ENCODE peak calls at places on chromosomes 13 and 19, in five cellular contexts. One of them, this sample, is unnamed.
A peak's percentile ranks its signal among the peaks of the same experiment; 100 is the strongest.

GRCh38 chr19:15379996-15380647 is 535 bp upstream of the AKAP8 start:
- DNase-seq in Right ventricle myocardium superior: peak; percentile 71
- DNase-seq in memory B cell: no peak
- DNase-seq in myocyte: peak; percentile 61
- DNase-seq in HAP-1: peak; percentile 57
- DNase-seq in this sample: no peak

GRCh38 chr13:72004236-72004635 is 137.2 kb upstream of the DACH1 start:
- DNase-seq in Right ventricle myocardium superior: no peak
- DNase-seq in memory B cell: no peak
- DNase-seq in myocyte: peak; percentile 1
- DNase-seq in HAP-1: no peak
- DNase-seq in this sample: no peak

GRCh38 chr19:28419312-28419711 is 793.6 kb downstream of the UQCRFS1 start:
- DNase-seq in Right ventricle myocardium superior: no peak
- DNase-seq in memory B cell: no peak
- DNase-seq in myocyte: no peak
- DNase-seq in HAP-1: no peak
- DNase-seq in this sample: no peak

GRCh38 chr19:6417713-6418561 is 6.7 kb downstream of the KHSRP start:
- DNase-seq in Right ventricle myocardium superior: no peak
- DNase-seq in memory B cell: no peak
- DNase-seq in myocyte: peak; percentile 18
- DNase-seq in HAP-1: no peak
- DNase-seq in this sample: no peak

GRCh38 chr19:32869369-32870153 is at the start of gene SLC7A9:
- DNase-seq in Right ventricle myocardium superior: no peak
- DNase-seq in memory B cell: no peak
- DNase-seq in myocyte: no peak
- DNase-seq in HAP-1: no peak
- DNase-seq in this sample: no peak

GRCh38 chr13:95530178-95530577 is 22.3 kb upstream of the CLDN10 start:
- DNase-seq in Right ventricle myocardium superior: no peak
- DNase-seq in memory B cell: no peak
- DNase-seq in myocyte: peak; percentile 95
- DNase-seq in HAP-1: no peak
- DNase-seq in this sample: no peak

GRCh38 chr13:105925496-105925895 is 610.0 kb downstream of the EFNB2 start:
- DNase-seq in Right ventricle myocardium superior: no peak
- DNase-seq in memory B cell: no peak
- DNase-seq in myocyte: no peak
- DNase-seq in HAP-1: peak; percentile 39
- DNase-seq in this sample: no peak

GRCh38 chr19:14333101-14333871 is 48.0 kb upstream of the ADGRE5 start:
- DNase-seq in Right ventricle myocardium superior: peak; percentile 57
- DNase-seq in memory B cell: no peak
- DNase-seq in myocyte: no peak
- DNase-seq in HAP-1: no peak
- DNase-seq in this sample: no peak

GRCh38 chr13:57637515-57637914 is 6.0 kb downstream of the PCDH17 start:
- DNase-seq in Right ventricle myocardium superior: no peak
- DNase-seq in memory B cell: no peak
- DNase-seq in myocyte: no peak
- DNase-seq in HAP-1: no peak
- DNase-seq in this sample: no peak

GRCh38 chr13:60261432-60262351 is 98.0 kb upstream of the DIAPH3 start:
- DNase-seq in Right ventricle myocardium superior: no peak
- DNase-seq in memory B cell: no peak
- DNase-seq in myocyte: no peak
- DNase-seq in HAP-1: peak; percentile 55
- DNase-seq in this sample: no peak

GRCh38 chr13:84192125-84192524 is 309.9 kb upstream of the SLITRK1 start:
- DNase-seq in Right ventricle myocardium superior: no peak
- DNase-seq in memory B cell: no peak
- DNase-seq in myocyte: peak; percentile 65
- DNase-seq in HAP-1: no peak
- DNase-seq in this sample: no peak

GRCh38 chr19:51811344-51811743 is 16.4 kb downstream of the FPR3 start:
- DNase-seq in Right ventricle myocardium superior: peak; percentile 61
- DNase-seq in memory B cell: no peak
- DNase-seq in myocyte: no peak
- DNase-seq in HAP-1: no peak
- DNase-seq in this sample: no peak

GRCh38 chr19:12664406-12665280 is 1.9 kb downstream of the MAN2B1 start:
- DNase-seq in Right ventricle myocardium superior: no peak
- DNase-seq in memory B cell: no peak
- DNase-seq in myocyte: no peak
- DNase-seq in HAP-1: peak; percentile 38
- DNase-seq in this sample: no peak

GRCh38 chr19:30512748-30513389 is 140.7 kb downstream of the ZNF536 start:
- DNase-seq in Right ventricle myocardium superior: no peak
- DNase-seq in memory B cell: no peak
- DNase-seq in myocyte: no peak
- DNase-seq in HAP-1: no peak
- DNase-seq in this sample: no peak

GRCh38 chr13:112990783-112991182 is 21.8 kb downstream of the MCF2L start:
- DNase-seq in Right ventricle myocardium superior: no peak
- DNase-seq in memory B cell: no peak
- DNase-seq in myocyte: no peak
- DNase-seq in HAP-1: no peak
- DNase-seq in this sample: no peak

GRCh38 chr19:48656840-48657474 is 11.0 kb upstream of the CA11 start:
- DNase-seq in Right ventricle myocardium superior: no peak
- DNase-seq in memory B cell: no peak
- DNase-seq in myocyte: peak; percentile 77
- DNase-seq in HAP-1: no peak
- DNase-seq in this sample: no peak

GRCh38 chr13:51225034-51225433 is 2.8 kb downstream of the FAM124A start:
- DNase-seq in Right ventricle myocardium superior: no peak
- DNase-seq in memory B cell: no peak
- DNase-seq in myocyte: no peak
- DNase-seq in HAP-1: no peak
- DNase-seq in this sample: no peak

GRCh38 chr13:21933001-21933400 is 262.1 kb downstream of the FGF9 start:
- DNase-seq in Right ventricle myocardium superior: no peak
- DNase-seq in memory B cell: no peak
- DNase-seq in myocyte: no peak
- DNase-seq in HAP-1: no peak
- DNase-seq in this sample: no peak

GRCh38 chr13:59458908-59459579 is 704.7 kb downstream of the DIAPH3 start:
- DNase-seq in Right ventricle myocardium superior: peak; percentile 39
- DNase-seq in memory B cell: no peak
- DNase-seq in myocyte: peak; percentile 71
- DNase-seq in HAP-1: no peak
- DNase-seq in this sample: no peak

GRCh38 chr19:17333611-17334413 is 843 bp downstream of the ANO8 start:
- DNase-seq in Right ventricle myocardium superior: no peak
- DNase-seq in memory B cell: peak; percentile 35
- DNase-seq in myocyte: peak; percentile 32
- DNase-seq in HAP-1: peak; percentile 29
- DNase-seq in this sample: peak; percentile 56

GRCh38 chr13:39448831-39449230 is 154.2 kb downstream of the LHFPL6 start:
- DNase-seq in Right ventricle myocardium superior: no peak
- DNase-seq in memory B cell: no peak
- DNase-seq in myocyte: peak; percentile 50
- DNase-seq in HAP-1: peak; percentile 93
- DNase-seq in this sample: no peak

GRCh38 chr19:3572132-3572854 is 451 bp upstream of the HMG20B start:
- DNase-seq in Right ventricle myocardium superior: peak; percentile 100
- DNase-seq in memory B cell: peak; percentile 96
- DNase-seq in myocyte: peak; percentile 100
- DNase-seq in HAP-1: peak; percentile 99
- DNase-seq in this sample: peak; percentile 100

GRCh38 chr13:110716235-110716505 is 2.7 kb downstream of the ING1 start:
- DNase-seq in Right ventricle myocardium superior: peak; percentile 63
- DNase-seq in memory B cell: no peak
- DNase-seq in myocyte: peak; percentile 40
- DNase-seq in HAP-1: no peak
- DNase-seq in this sample: no peak

GRCh38 chr13:46667687-46668281 is 114.8 kb downstream of the LRCH1 start:
- DNase-seq in Right ventricle myocardium superior: no peak
- DNase-seq in memory B cell: peak; percentile 48
- DNase-seq in myocyte: no peak
- DNase-seq in HAP-1: no peak
- DNase-seq in this sample: no peak

GRCh38 chr19:18340237-18340989 is at the start of gene PGPEP1:
- DNase-seq in Right ventricle myocardium superior: peak; percentile 90
- DNase-seq in memory B cell: peak; percentile 55
- DNase-seq in myocyte: peak; percentile 73
- DNase-seq in HAP-1: peak; percentile 38
- DNase-seq in this sample: peak; percentile 25

GRCh38 chr19:45643024-45643926 is 4.1 kb upstream of the EML2 start:
- DNase-seq in Right ventricle myocardium superior: peak; percentile 93
- DNase-seq in memory B cell: peak; percentile 98
- DNase-seq in myocyte: peak; percentile 83
- DNase-seq in HAP-1: peak; percentile 76
- DNase-seq in this sample: peak; percentile 76